ENCODE peak calls at places on chromosomes 7 and 10, in five cellular contexts. R is AG10803, F is astrocyte, G is AG09309, W is cardiac fibroblast. H is an unnamed sample.
A peak's percentile ranks its signal among the peaks of the same experiment; 100 is the strongest.

GRCh38 chr7:36034020-36034419 is 119.0 kb upstream of the EEPD1 start:
- DNase-seq in W (peak; percentile 38), F (peak; percentile 61), R (peak; percentile 76), G (no peak), H (peak; percentile 90)

GRCh38 chr10:113736576-113736975 is 14.9 kb upstream of the PLEKHS1 start:
- DNase-seq in F (peak; percentile 78), G (no peak), W (no peak), R (peak; percentile 40), H (no peak)

GRCh38 chr10:110076559-110077318 is 69.0 kb downstream of the ADD3 start:
- DNase-seq in G (peak; percentile 94), F (peak; percentile 92), W (peak; percentile 97), R (peak; percentile 96), H (peak; percentile 89)

GRCh38 chr10:14602807-14603538 is 171.7 kb downstream of the FAM107B start:
- DNase-seq in W (no peak), G (no peak), R (no peak), F (peak; percentile 5), H (no peak)

GRCh38 chr10:26372513-26373354 is 65.4 kb upstream of the APBB1IP start:
- DNase-seq in G (no peak), F (no peak), W (no peak), R (no peak), H (no peak)

GRCh38 chr10:113131611-113132330 is 181.7 kb downstream of the TCF7L2 start:
- DNase-seq in G (peak; percentile 83), R (peak; percentile 98), W (peak; percentile 95), F (peak; percentile 84), H (peak; percentile 51)

GRCh38 chr10:31650010-31650409 is 278.6 kb downstream of the ARHGAP12 start:
- DNase-seq in R (peak; percentile 88), W (peak; percentile 91), G (peak; percentile 55), F (peak; percentile 92), H (peak; percentile 19)

GRCh38 chr7:40937879-40938278 is 765.0 kb downstream of the INHBA start:
- DNase-seq in W (no peak), R (no peak), F (no peak), G (no peak), H (no peak)

GRCh38 chr10:17220652-17221100 is 7.4 kb upstream of the VIM start:
- DNase-seq in G (no peak), W (peak; percentile 31), F (no peak), R (peak; percentile 63), H (no peak)

GRCh38 chr7:70134029-70134445 is 535.8 kb downstream of the AUTS2 start:
- DNase-seq in R (peak; percentile 87), G (no peak), W (no peak), F (peak; percentile 16), H (no peak)

GRCh38 chr10:71011141-71011540 is 122.8 kb upstream of the PCBD1 start:
- DNase-seq in G (no peak), F (no peak), R (no peak), W (no peak), H (no peak)

GRCh38 chr7:130430841-130431713 is 9.7 kb downstream of the CEP41 start:
- DNase-seq in G (peak; percentile 55), R (peak; percentile 86), W (peak; percentile 77), F (peak; percentile 84), H (peak; percentile 22)

GRCh38 chr10:128103229-128103714 is 23.0 kb downstream of the MKI67 start:
- DNase-seq in G (no peak), R (no peak), F (no peak), W (no peak), H (no peak)

GRCh38 chr10:107037192-107038122 is 127.0 kb downstream of the SORCS1 start:
- DNase-seq in W (no peak), G (no peak), R (no peak), F (no peak), H (no peak)

GRCh38 chr10:100562008-100562672 is 26.4 kb downstream of the HIF1AN start:
- DNase-seq in G (no peak), W (peak; percentile 68), F (peak; percentile 23), R (peak; percentile 55), H (peak; percentile 81)

GRCh38 chr7:26868841-26869505 is 4.6 kb upstream of the SKAP2 start:
- DNase-seq in R (no peak), F (no peak), W (peak; percentile 17), G (no peak), H (peak; percentile 81)

GRCh38 chr7:749121-749520 is 22.0 kb upstream of the PRKAR1B start:
- DNase-seq in W (peak; percentile 52), G (no peak), F (no peak), R (no peak), H (no peak)

GRCh38 chr7:25391295-25391861 is 163.1 kb upstream of the NPVF start:
- DNase-seq in F (no peak), R (peak; percentile 27), W (peak; percentile 41), G (no peak), H (peak; percentile 19)

GRCh38 chr10:80202934-80203834 is 2.2 kb downstream of the ANXA11 start:
- DNase-seq in F (peak; percentile 89), R (peak; percentile 91), W (peak; percentile 92), G (peak; percentile 80), H (peak; percentile 69)

GRCh38 chr10:27100800-27101347 is 580 bp upstream of the ANKRD26 start:
- DNase-seq in W (no peak), F (no peak), G (no peak), R (no peak), H (no peak)

GRCh38 chr7:66778201-66778600 is 37.7 kb downstream of the RABGEF1 start:
- DNase-seq in R (peak; percentile 57), F (peak; percentile 67), G (no peak), W (peak; percentile 39), H (no peak)

GRCh38 chr10:4196948-4197390 is 412.0 kb upstream of the KLF6 start:
- DNase-seq in R (peak; percentile 34), F (peak; percentile 26), W (peak; percentile 7), G (no peak), H (no peak)

GRCh38 chr7:2698581-2699288 is 10.7 kb downstream of the AMZ1 start:
- DNase-seq in R (no peak), G (no peak), W (no peak), F (no peak), H (no peak)

GRCh38 chr7:33950047-33950714 is 44.8 kb downstream of the BMPER start:
- DNase-seq in R (no peak), F (no peak), G (no peak), W (no peak), H (no peak)

GRCh38 chr10:122127943-122128342 is 139.0 kb downstream of the TACC2 start:
- DNase-seq in G (no peak), R (no peak), F (peak; percentile 69), W (peak; percentile 58), H (no peak)

GRCh38 chr7:116438274-116438673 is 61.3 kb upstream of the CAV2 start:
- DNase-seq in G (peak; percentile 39), R (peak; percentile 42), F (no peak), W (peak; percentile 52), H (no peak)
- TF ChIP-seq CTCF in G (peak; percentile 42), R (peak; percentile 38), F (no peak), W (peak; percentile 13), H (no peak)

DNA sequence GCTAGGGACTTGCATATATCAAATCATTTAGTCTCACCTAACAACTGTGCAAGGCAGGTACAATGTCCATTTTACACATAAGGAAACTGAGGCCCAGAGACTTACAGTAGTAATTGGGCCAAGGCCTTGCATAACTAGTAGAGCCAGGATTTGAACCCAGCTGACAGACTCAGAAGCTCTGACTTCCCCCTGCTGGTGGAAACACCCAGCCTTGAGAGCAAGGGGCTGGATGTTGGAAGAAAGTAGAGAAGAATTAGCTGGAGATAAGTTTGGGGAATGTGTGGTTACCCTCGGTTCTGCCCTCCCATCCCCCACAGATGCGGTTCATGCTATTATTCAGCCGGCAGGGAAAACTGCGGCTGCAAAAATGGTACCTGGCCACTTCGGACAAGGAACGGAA is 2.0 kb downstream of the AP1S1 start:
- DNase-seq in W (peak; percentile 16), R (no peak), F (no peak), G (no peak), H (no peak)
- TF ChIP-seq CTCF in W (peak; percentile 28), R (peak; percentile 30), F (peak; percentile 11), G (peak; percentile 39), H (no peak)

GRCh38 chr10:44973323-44974081 is 5.1 kb downstream of the DEPP1 start:
- DNase-seq in G (no peak), W (no peak), F (no peak), R (no peak), H (no peak)

GRCh38 chr10:44974082-44974627 is 4.5 kb downstream of the DEPP1 start:
- DNase-seq in F (no peak), R (no peak), W (no peak), G (no peak), H (no peak)

GRCh38 chr10:44975487-44976331 is 2.9 kb downstream of the DEPP1 start:
- DNase-seq in F (peak; percentile 76), R (peak; percentile 49), G (no peak), W (peak; percentile 79), H (peak; percentile 54)

GRCh38 chr10:44976352-44977198 is 2.0 kb downstream of the DEPP1 start:
- DNase-seq in F (no peak), R (no peak), G (no peak), W (no peak), H (no peak)

DNA sequence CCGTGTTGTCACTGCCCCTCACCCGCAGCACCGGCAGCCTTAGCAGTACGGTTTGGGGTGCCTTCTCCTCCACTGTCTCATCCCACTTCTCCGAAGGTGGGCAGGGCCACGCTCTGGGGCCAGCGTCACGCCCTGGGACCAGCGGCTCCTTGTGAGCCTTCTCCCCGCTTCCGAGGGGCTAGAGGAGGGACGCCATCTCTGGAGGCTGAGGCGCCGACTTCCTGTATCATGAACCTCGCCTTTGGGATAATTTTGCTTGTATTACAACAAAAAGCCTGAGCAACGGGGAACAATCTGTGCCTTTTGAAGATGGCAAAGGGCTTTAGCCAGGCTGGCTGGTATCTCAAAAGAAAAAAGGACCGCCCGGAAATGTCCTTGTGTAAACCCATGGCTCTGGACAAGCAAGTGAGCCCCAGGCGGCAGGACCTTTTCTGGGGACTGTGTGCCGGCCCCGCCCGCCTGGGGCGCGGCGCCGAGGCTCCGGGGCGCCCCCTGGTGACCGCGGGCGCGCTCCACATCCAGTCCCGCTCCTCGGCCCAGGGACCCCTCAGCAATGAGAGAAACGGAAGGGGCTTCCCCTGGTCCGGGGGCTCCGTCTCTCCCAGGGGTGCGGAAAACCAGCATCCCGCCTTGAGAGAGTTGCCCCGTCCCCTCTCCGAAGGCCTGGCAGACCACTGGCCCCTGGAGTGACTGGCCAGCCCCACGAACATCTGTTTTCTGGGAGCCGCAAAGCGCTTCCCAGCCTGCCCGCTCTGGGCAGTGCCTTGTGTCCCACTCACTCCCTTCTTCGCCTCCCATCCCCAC is 3.8 kb downstream of the DEPP1 start:
- DNase-seq in F (peak; percentile 29), W (peak; percentile 65), R (peak; percentile 62), G (no peak), H (peak; percentile 35)
- TF ChIP-seq CTCF in F (peak; percentile 63), W (peak; percentile 61), R (peak; percentile 51), G (peak; percentile 63), H (peak; percentile 50)

GRCh38 chr7:112962815-112963214 is 123.8 kb downstream of the GPR85 start:
- DNase-seq in R (no peak), W (no peak), G (no peak), F (no peak), H (no peak)

GRCh38 chr7:112963634-112964033 is 123.0 kb downstream of the GPR85 start:
- DNase-seq in G (no peak), W (no peak), F (no peak), R (no peak), H (no peak)

GRCh38 chr7:112958775-112959174 is 127.9 kb downstream of the GPR85 start:
- DNase-seq in R (no peak), F (no peak), G (no peak), W (no peak), H (no peak)

DNA sequence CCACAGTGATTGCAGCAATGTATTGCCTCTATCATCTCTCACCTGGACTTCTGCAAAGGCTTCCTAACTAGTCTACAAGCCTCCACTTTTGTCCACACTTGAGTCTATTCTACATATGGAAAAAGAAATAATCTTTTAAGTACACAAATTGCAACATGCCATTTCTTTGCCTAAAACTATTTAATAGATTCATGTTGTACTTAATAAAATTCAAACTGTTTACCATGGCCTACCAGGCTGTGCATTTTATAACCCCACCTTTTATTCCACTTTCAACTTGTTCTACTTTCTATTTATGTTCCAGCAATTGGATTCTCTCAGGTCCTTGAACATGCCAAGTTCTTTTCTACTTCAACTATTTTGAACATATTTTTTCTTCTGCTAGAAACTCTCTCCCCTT is 128.7 kb downstream of the GPR85 start:
- DNase-seq in W (no peak), F (no peak), G (no peak), R (no peak), H (no peak)
- TF ChIP-seq CTCF in W (no peak), F (no peak), G (no peak), R (no peak), H (no peak)